ENCODE peak calls at places on chromosomes 12 and 14, in six cellular contexts. S is NAMALWA, N is uterus, J is body of pancreas, A is Daoy, Y is osteoblast. H is an unnamed sample.
A peak's percentile ranks its signal among the peaks of the same experiment; 100 is the strongest.

GRCh38 chr12:10740182-10740581 is 17.1 kb upstream of the YBX3 start:
- DNase-seq in J (no peak), Y (no peak), S (no peak), A (no peak), N (no peak), H (no peak)

GRCh38 chr14:73725116-73726024 is 11.2 kb upstream of the PNMA1 start:
- DNase-seq in S (no peak), J (no peak), A (peak; percentile 96), N (no peak), Y (peak; percentile 83), H (no peak)

GRCh38 chr14:38255673-38256357 is at the start of gene CLEC14A:
- DNase-seq in N (peak; percentile 40), Y (no peak), A (peak; percentile 9), J (peak; percentile 2), S (no peak), H (no peak)

GRCh38 chr14:71138236-71139057 is 231.2 kb downstream of the PCNX1 start:
- DNase-seq in Y (peak; percentile 58), A (no peak), J (no peak), N (no peak), S (no peak), H (no peak)

GRCh38 chr14:104169765-104170113 is 31.4 kb downstream of the KIF26A start:
- DNase-seq in N (no peak), A (no peak), J (no peak), S (no peak), Y (no peak), H (no peak)

GRCh38 chr12:45435945-45436710 is 220.2 kb downstream of the ANO6 start:
- DNase-seq in N (no peak), J (peak; percentile 17), Y (peak; percentile 50), A (no peak), S (no peak), H (no peak)

GRCh38 chr12:57850924-57851323 is 4.4 kb upstream of the CTDSP2 start:
- DNase-seq in Y (peak; percentile 67), J (no peak), S (peak; percentile 41), N (no peak), A (no peak), H (peak; percentile 61)

GRCh38 chr12:114858388-114859146 is 174.6 kb upstream of the TBX3 start:
- DNase-seq in S (peak; percentile 2), J (no peak), Y (no peak), A (no peak), N (no peak), H (no peak)

GRCh38 chr14:56273949-56274348 is 155.7 kb downstream of the PELI2 start:
- DNase-seq in N (no peak), A (no peak), Y (no peak), S (no peak), J (no peak), H (no peak)

GRCh38 chr14:22819191-22819988 is 4.2 kb upstream of the SLC7A7 start:
- DNase-seq in S (peak; percentile 58), J (peak; percentile 44), Y (peak; percentile 91), N (no peak), A (no peak), H (no peak)

GRCh38 chr12:49583361-49584094 is 15.6 kb upstream of the MCRS1 start:
- DNase-seq in S (no peak), J (no peak), Y (no peak), N (no peak), A (no peak), H (no peak)

GRCh38 chr14:103628684-103629502 is at the start of gene KLC1:
- DNase-seq in S (peak; percentile 65), J (peak; percentile 77), A (peak; percentile 86), N (peak; percentile 89), Y (peak; percentile 97), H (peak; percentile 46)